ENCODE peak calls at places on chromosomes 1 and 21, in eight cellular contexts. H, U, D, B, L, E, T and O are unnamed samples.

GRCh38 chr1:232267092-232267836 is 362.7 kb downstream of the SIPA1L2 start:
- DNase-seq in H (no peak), U (no peak), D (no peak), B (no peak), L (no peak), E (no peak), T (no peak), O (no peak)

GRCh38 chr1:211944733-211945500 is 90.4 kb downstream of the INTS7 start:
- DNase-seq in H (peak; percentile 41), U (peak; percentile 77), D (no peak), B (peak; percentile 48), L (no peak), E (no peak), T (no peak), O (peak; percentile 42)

GRCh38 chr1:71193153-71193552 is 112.3 kb upstream of the ZRANB2 start:
- DNase-seq in H (peak; percentile 39), U (no peak), D (no peak), B (peak; percentile 5), L (no peak), E (no peak), T (no peak), O (peak; percentile 30)

GRCh38 chr1:64839732-64840405 is 95.0 kb downstream of the RAVER2 start:
- DNase-seq in H (no peak), U (no peak), D (no peak), B (no peak), L (no peak), E (no peak), T (no peak), O (no peak)

GRCh38 chr1:53616927-53617326 is 122.0 kb downstream of the GLIS1 start:
- DNase-seq in H (no peak), U (no peak), D (no peak), B (peak; percentile 16), L (no peak), E (no peak), T (peak; percentile 19), O (no peak)

GRCh38 chr1:2400950-2401649 is 9.5 kb downstream of the RER1 start:
- DNase-seq in H (no peak), U (no peak), D (no peak), B (no peak), L (no peak), E (no peak), T (no peak), O (no peak)

GRCh38 chr1:163307479-163308171 is 14.1 kb upstream of the NUF2 start:
- DNase-seq in H (peak; percentile 68), U (no peak), D (no peak), B (peak; percentile 85), L (no peak), E (no peak), T (no peak), O (peak; percentile 73)

GRCh38 chr1:30798954-30799491 is 41.4 kb upstream of the LAPTM5 start:
- DNase-seq in H (no peak), U (no peak), D (no peak), B (no peak), L (no peak), E (no peak), T (no peak), O (no peak)

GRCh38 chr1:238409947-238410346 is 519.2 kb upstream of the ZP4 start:
- DNase-seq in H (peak; percentile 39), U (no peak), D (no peak), B (peak; percentile 79), L (no peak), E (no peak), T (no peak), O (peak; percentile 76)

GRCh38 chr1:54229281-54229891 is 29.4 kb downstream of the MRPL37 start:
- DNase-seq in H (peak; percentile 35), U (no peak), D (no peak), B (peak; percentile 49), L (no peak), E (no peak), T (no peak), O (peak; percentile 43)

GRCh38 chr1:30977105-30977504 is 68.5 kb upstream of the SDC3 start:
- DNase-seq in H (peak; percentile 22), U (no peak), D (no peak), B (peak; percentile 38), L (no peak), E (no peak), T (no peak), O (peak; percentile 35)

GRCh38 chr21:30153697-30154340 is 12.8 kb downstream of the CLDN17 start:
- DNase-seq in H (no peak), U (no peak), D (no peak), B (no peak), L (no peak), E (no peak), T (no peak), O (no peak)

GRCh38 chr21:35294231-35294898 is 245.3 kb upstream of the RUNX1 start:
- DNase-seq in H (peak; percentile 36), U (peak; percentile 90), D (no peak), B (no peak), L (no peak), E (no peak), T (no peak), O (no peak)

GRCh38 chr1:197838836-197839235 is 63.6 kb upstream of the DENND1B start:
- DNase-seq in H (peak; percentile 86), U (no peak), D (no peak), B (peak; percentile 68), L (no peak), E (no peak), T (no peak), O (peak; percentile 74)

GRCh38 chr1:61742620-61743431 is 546 bp downstream of the PATJ start:
- DNase-seq in H (peak; percentile 53), U (peak; percentile 40), D (no peak), B (peak; percentile 26), L (no peak), E (no peak), T (no peak), O (peak; percentile 61)

DNA sequence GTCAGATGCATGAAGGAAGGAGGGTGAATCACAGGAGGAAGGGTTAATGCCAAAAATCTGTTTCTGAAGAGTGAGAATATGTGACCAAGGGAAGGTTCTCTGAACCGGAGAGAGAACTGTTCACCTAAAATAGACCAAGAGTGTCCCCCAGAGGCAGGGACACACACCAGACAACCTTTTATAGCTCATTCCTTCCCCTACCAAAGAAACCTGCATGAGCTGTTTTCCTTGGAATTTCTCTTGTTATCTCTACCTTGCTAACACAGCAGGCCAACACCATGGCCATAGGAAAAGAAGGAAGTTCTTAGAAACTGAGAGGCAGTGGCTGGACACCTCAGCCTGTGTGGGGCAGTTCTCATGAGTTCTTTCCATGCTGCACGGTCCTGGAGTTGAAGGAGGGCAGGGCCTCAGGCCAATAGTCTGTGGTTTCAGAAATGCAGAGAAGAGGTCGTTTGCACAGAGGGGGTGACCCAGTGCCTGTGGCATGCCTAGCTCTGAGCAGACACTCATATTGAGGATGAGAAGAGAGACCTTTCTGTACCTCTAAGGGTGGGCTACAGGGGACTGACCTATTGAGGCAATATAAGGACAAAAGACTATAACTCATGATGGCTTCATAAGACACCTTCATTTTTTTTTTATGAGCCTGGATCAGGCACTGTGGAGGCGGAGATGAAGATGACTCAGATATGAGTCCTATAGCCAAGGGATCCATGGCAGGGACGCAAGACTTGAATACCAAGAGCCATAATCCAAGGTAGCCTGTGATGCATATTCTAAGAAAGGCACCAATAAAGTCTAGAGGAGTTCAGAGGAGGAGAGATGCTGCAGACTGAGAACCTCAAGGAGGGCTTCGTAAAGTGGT is 39.4 kb downstream of the IGFN1 start:
- DNase-seq in H (no peak), U (no peak), D (no peak), B (peak; percentile 48), L (no peak), E (no peak), T (no peak), O (peak; percentile 44)
- TF ChIP-seq CTCF in H (no peak), U (no peak), D (no peak), B (peak; percentile 27), L (no peak), E (no peak), T (no peak), O (peak; percentile 30)

DNA sequence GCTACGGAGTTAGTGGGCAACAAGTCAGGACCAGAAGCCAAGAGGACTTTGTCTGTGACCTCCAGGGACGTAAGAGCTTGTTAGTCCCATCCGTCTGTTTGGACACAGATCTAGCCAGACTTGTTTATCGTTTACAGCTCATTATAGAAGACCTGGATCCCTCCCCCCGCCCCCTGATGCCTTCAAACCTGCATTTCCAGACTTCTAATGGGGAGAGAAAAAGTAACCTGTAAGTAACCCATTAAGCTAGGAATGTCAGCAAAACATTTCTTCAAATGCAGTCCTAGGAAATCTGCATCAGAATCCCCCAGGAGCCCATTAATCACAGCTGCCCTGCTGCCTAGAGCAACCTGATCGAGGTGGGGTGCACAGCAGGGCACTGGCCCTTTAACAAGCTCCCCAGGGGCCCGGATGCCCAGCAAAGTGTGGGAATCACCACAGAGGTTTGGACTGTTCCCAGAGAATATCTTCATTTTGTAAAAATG is 1.4 kb upstream of the MAD2L2 start:
- DNase-seq in H (no peak), U (no peak), D (no peak), B (no peak), L (no peak), E (no peak), T (no peak), O (no peak)
- TF ChIP-seq CTCF in H (no peak), U (no peak), D (no peak), B (no peak), L (no peak), E (no peak), T (no peak), O (no peak)

DNA sequence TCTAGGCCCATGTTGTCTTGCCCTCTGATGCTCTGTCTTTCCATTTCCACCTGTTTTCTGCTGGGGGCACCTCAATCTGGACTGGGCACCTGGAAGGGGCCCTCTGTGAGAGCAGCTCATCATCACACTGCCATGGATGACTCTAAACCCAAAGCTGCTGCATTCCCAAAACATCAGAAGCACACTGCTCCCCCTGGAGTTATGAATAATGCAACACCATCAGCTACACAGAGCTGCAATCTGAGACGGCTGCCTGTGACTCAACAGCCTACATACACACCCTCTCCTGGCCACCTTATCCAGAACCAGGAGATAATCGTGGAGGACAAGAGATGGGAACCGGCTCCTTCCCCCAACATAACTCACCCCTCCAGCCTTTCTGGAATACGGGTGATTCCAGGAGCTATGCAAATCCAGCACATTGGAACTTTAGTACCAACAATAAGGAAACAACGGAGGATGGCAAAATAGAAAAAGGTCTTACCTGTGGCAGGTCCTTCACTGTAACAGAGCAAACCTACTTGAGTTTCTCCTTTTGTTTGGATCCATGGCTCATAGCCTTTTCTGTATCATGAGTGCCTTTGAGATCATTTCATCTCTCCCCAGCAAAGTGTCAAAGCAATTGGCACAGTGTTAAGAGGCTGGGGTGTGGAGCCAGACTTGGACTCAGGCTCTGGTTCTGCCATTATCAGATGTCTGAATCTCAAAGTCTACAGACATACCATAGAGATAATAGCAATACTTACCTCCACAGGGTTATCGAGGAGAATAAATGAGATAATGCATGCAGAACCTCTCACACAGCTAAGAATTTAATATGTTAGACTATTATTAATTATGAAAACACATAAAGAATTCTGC is 29.3 kb downstream of the AK2 start:
- DNase-seq in H (peak; percentile 92), U (no peak), D (no peak), B (peak; percentile 90), L (no peak), E (peak; percentile 41), T (no peak), O (peak; percentile 88)
- TF ChIP-seq CTCF in H (peak; percentile 76), U (peak; percentile 23), D (no peak), B (peak; percentile 74), L (peak; percentile 18), E (peak; percentile 25), T (peak; percentile 45), O (peak; percentile 78)

DNA sequence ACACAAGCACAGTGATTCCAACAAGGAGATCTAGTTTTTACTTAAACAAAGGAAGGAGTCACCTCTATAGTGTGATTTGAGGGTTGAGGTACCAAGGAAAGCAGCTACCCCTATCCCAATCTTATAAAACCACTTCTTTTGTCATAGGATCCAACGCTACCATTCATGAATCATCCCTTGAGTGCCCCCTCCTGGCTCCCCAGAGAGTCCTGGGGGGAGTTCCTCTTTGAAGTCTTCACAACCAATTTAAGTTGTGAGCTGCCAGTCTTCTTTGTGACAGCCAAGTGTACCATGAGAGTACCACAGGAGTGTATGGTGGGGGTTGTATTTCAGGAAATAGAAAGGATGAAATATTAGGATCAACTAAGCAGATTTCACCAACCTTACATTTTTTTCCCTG is 39.1 kb upstream of the NHLH2 start:
- DNase-seq in H (no peak), U (no peak), D (no peak), B (no peak), L (no peak), E (no peak), T (no peak), O (no peak)
- TF ChIP-seq CTCF in H (no peak), U (no peak), D (no peak), B (no peak), L (no peak), E (peak; percentile 5), T (no peak), O (no peak)